ENCODE peak calls at places on chromosome 6, in six cellular contexts. V is non-pigmented ciliary epithelial cell; K is GM20000; X is CD4-positive, CD25-positive, alpha-beta regulatory T cell; O is stimulated activated CD8-positive, alpha-beta memory T cell treated with anti-CD3 and anti-CD28 coated beads, Interleukin-7, amount 100 ng/mL, for 4 hours; G is activated T-cell treated with anti-CD3 and anti-CD28 coated beads for 24 hours. S is an unnamed sample.

GRCh38 chr6:112141707-112142106 is 54.3 kb downstream of the FAM229B start:
- DNase-seq in V (no peak), K (no peak), X (no peak), O (no peak), G (no peak), S (no peak)

GRCh38 chr6:22884441-22884840 is 315.1 kb downstream of the HDGFL1 start:
- DNase-seq in V (no peak), K (no peak), X (no peak), O (no peak), G (no peak), S (no peak)

GRCh38 chr6:21598662-21599061 is 5.1 kb downstream of the SOX4 start:
- DNase-seq in V (no peak), K (no peak), X (no peak), O (no peak), G (no peak), S (no peak)

GRCh38 chr6:80742481-80742880 is 636.0 kb downstream of the BCKDHB start:
- DNase-seq in V (peak; percentile 24), K (no peak), X (no peak), O (no peak), G (no peak), S (peak; percentile 16)

GRCh38 chr6:113281014-113281810 is 575.9 kb upstream of the MARCKS start:
- DNase-seq in V (peak; percentile 32), K (no peak), X (no peak), O (no peak), G (no peak), S (peak; percentile 1)

GRCh38 chr6:107819976-107820551 is 4.0 kb downstream of the SCML4 start:
- DNase-seq in V (no peak), K (no peak), X (peak; percentile 53), O (no peak), G (no peak), S (no peak)

GRCh38 chr6:158584236-158584651 is 24.4 kb downstream of the TMEM181 start:
- DNase-seq in V (no peak), K (no peak), X (no peak), O (no peak), G (no peak), S (no peak)

GRCh38 chr6:170058878-170059485 is 231.9 kb downstream of the DLL1 start:
- DNase-seq in V (no peak), K (no peak), X (no peak), O (no peak), G (no peak), S (no peak)

GRCh38 chr6:130033999-130034814 is 15.8 kb downstream of the L3MBTL3 start:
- DNase-seq in V (peak; percentile 43), K (no peak), X (peak; percentile 57), O (no peak), G (no peak), S (no peak)

GRCh38 chr6:136961848-136962247 is 39.7 kb downstream of the SLC35D3 start:
- DNase-seq in V (no peak), K (no peak), X (no peak), O (no peak), G (no peak), S (no peak)

GRCh38 chr6:43143235-43144124 is 27.6 kb upstream of the SRF start:
- DNase-seq in V (peak; percentile 63), K (peak; percentile 89), X (peak; percentile 70), O (peak; percentile 63), G (peak; percentile 70), S (peak; percentile 78)

GRCh38 chr6:167795874-167796667 is 30.6 kb upstream of the AFDN start:
- DNase-seq in V (no peak), K (no peak), X (no peak), O (no peak), G (no peak), S (no peak)

GRCh38 chr6:107320126-107320525 is 139.2 kb downstream of the PDSS2 start:
- DNase-seq in V (no peak), K (no peak), X (no peak), O (no peak), G (no peak), S (no peak)

GRCh38 chr6:136809461-136809860 is 12.9 kb upstream of the PEX7 start:
- DNase-seq in V (no peak), K (no peak), X (no peak), O (no peak), G (no peak), S (no peak)

GRCh38 chr6:139695361-139695760 is 320.9 kb upstream of the CITED2 start:
- DNase-seq in V (no peak), K (no peak), X (no peak), O (no peak), G (no peak), S (no peak)

GRCh38 chr6:72553531-72554202 is 68.2 kb upstream of the KCNQ5 start:
- DNase-seq in V (peak; percentile 84), K (no peak), X (no peak), O (no peak), G (no peak), S (peak; percentile 21)

GRCh38 chr6:110528051-110528929 is 51.9 kb upstream of the SLC22A16 start:
- DNase-seq in V (peak; percentile 65), K (peak; percentile 58), X (peak; percentile 79), O (no peak), G (peak; percentile 25), S (peak; percentile 49)

GRCh38 chr6:24936641-24937317 is 1.0 kb upstream of the RIPOR2 start:
- DNase-seq in V (no peak), K (peak; percentile 72), X (peak; percentile 85), O (no peak), G (peak; percentile 57), S (no peak)

GRCh38 chr6:52261229-52261628 is 16.9 kb upstream of the IL17F start:
- DNase-seq in V (peak; percentile 28), K (no peak), X (no peak), O (no peak), G (no peak), S (no peak)

GRCh38 chr6:37019065-37019450 is 13.6 kb downstream of the FGD2 start:
- DNase-seq in V (no peak), K (no peak), X (no peak), O (no peak), G (no peak), S (no peak)

GRCh38 chr6:133947302-133947900 is 5.6 kb upstream of the TBPL1 start:
- DNase-seq in V (no peak), K (no peak), X (no peak), O (no peak), G (no peak), S (no peak)

GRCh38 chr6:35972471-35972985 is 51.6 kb upstream of the SRPK1 start:
- DNase-seq in V (no peak), K (no peak), X (no peak), O (no peak), G (no peak), S (no peak)

GRCh38 chr6:79307321-79308036 is 73.0 kb upstream of the HMGN3 start:
- DNase-seq in V (peak; percentile 9), K (no peak), X (no peak), O (no peak), G (no peak), S (no peak)

GRCh38 chr6:73798592-73798991 is 102.6 kb downstream of the CD109 start:
- DNase-seq in V (peak; percentile 93), K (peak; percentile 58), X (peak; percentile 14), O (no peak), G (no peak), S (peak; percentile 57)

GRCh38 chr6:82397962-82398692 is 34.5 kb downstream of the TPBG start:
- DNase-seq in V (no peak), K (no peak), X (no peak), O (no peak), G (no peak), S (peak; percentile 25)

GRCh38 chr6:41966961-41967311 is 25.3 kb upstream of the CCND3 start:
- DNase-seq in V (peak; percentile 67), K (no peak), X (no peak), O (no peak), G (no peak), S (peak; percentile 50)

GRCh38 chr6:144809120-144809519 is 524.0 kb downstream of the UTRN start:
- DNase-seq in V (no peak), K (no peak), X (no peak), O (no peak), G (no peak), S (no peak)

GRCh38 chr6:56685994-56686393 is 43.3 kb upstream of the DST start:
- DNase-seq in V (no peak), K (no peak), X (no peak), O (no peak), G (no peak), S (no peak)

GRCh38 chr6:12279322-12280098 is 10.7 kb upstream of the EDN1 start:
- DNase-seq in V (no peak), K (no peak), X (no peak), O (no peak), G (no peak), S (peak; percentile 23)

GRCh38 chr6:19662911-19663310 is 174.3 kb upstream of the ID4 start:
- DNase-seq in V (no peak), K (no peak), X (no peak), O (no peak), G (no peak), S (no peak)

GRCh38 chr6:169998457-169998856 is 247.0 kb downstream of the ERMARD start:
- DNase-seq in V (no peak), K (no peak), X (no peak), O (no peak), G (no peak), S (no peak)

GRCh38 chr6:66328181-66328580 is 621.2 kb upstream of the EYS start:
- DNase-seq in V (peak; percentile 30), K (no peak), X (no peak), O (no peak), G (no peak), S (no peak)

GRCh38 chr6:53672232-53672631 is 6.7 kb upstream of the KLHL31 start:
- DNase-seq in V (no peak), K (no peak), X (no peak), O (no peak), G (no peak), S (no peak)

GRCh38 chr6:100453701-100454521 is 10.8 kb downstream of the SIM1 start:
- DNase-seq in V (no peak), K (no peak), X (no peak), O (no peak), G (no peak), S (no peak)

GRCh38 chr6:39366875-39367618 is 44.5 kb upstream of the KCNK16 start:
- DNase-seq in V (no peak), K (no peak), X (no peak), O (no peak), G (no peak), S (no peak)

GRCh38 chr6:47303383-47303782 is 6.3 kb downstream of the TNFRSF21 start:
- DNase-seq in V (no peak), K (peak; percentile 31), X (no peak), O (no peak), G (no peak), S (no peak)

S was measured in A549.